ENCODE peak calls at places on chromosome 2, in four cellular contexts. H, V, U and G are unnamed samples.

GRCh38 chr2:179139506-179139905 is 89.6 kb upstream of the CCDC141 start:
- DNase-seq in V (no peak), U (no peak), H (no peak), G (no peak)

GRCh38 chr2:174595415-174595814 is 2.2 kb downstream of the WIPF1 start:
- DNase-seq in H (no peak), V (no peak), U (no peak), G (no peak)

GRCh38 chr2:51711761-51712160 is 679.8 kb upstream of the NRXN1 start:
- DNase-seq in U (no peak), V (no peak), H (no peak), G (no peak)

GRCh38 chr2:239957681-239958181 is 67.4 kb downstream of the NDUFA10 start:
- DNase-seq in U (no peak), H (no peak), V (no peak), G (no peak)

GRCh38 chr2:152571035-152571766 is 146.1 kb downstream of the PRPF40A start:
- DNase-seq in V (no peak), U (no peak), H (no peak), G (peak)

GRCh38 chr2:9168851-9169250 is 37.8 kb upstream of the ASAP2 start:
- DNase-seq in V (no peak), U (no peak), H (no peak), G (no peak)

GRCh38 chr2:27086090-27086721 is 366 bp upstream of the KHK start:
- DNase-seq in H (peak), U (peak), V (peak), G (peak)

GRCh38 chr2:66875941-66876462 is 441.1 kb downstream of the MEIS1 start:
- DNase-seq in H (no peak), V (no peak), U (no peak), G (no peak)

GRCh38 chr2:118474151-118474561 is 373.3 kb downstream of the EN1 start:
- DNase-seq in U (no peak), V (no peak), H (no peak), G (no peak)

GRCh38 chr2:112583497-112584133 is 794 bp upstream of the CHCHD5 start:
- DNase-seq in U (no peak), V (no peak), H (no peak), G (no peak)

GRCh38 chr2:174028935-174029334 is 63.8 kb upstream of the SP3 start:
- DNase-seq in U (no peak), V (no peak), H (no peak), G (no peak)

GRCh38 chr2:235439959-235440662 is 53.7 kb upstream of the AGAP1 start:
- DNase-seq in H (no peak), U (no peak), V (no peak), G (no peak)

GRCh38 chr2:167127135-167127534 is 238.9 kb downstream of the XIRP2 start:
- DNase-seq in H (no peak), U (no peak), V (peak), G (no peak)

GRCh38 chr2:241040081-241040803 is 41.8 kb downstream of the SNED1 start:
- DNase-seq in U (no peak), V (no peak), H (no peak), G (no peak)

GRCh38 chr2:131034122-131035051 is 58.9 kb downstream of the FAM168B start:
- DNase-seq in H (no peak), V (no peak), U (no peak), G (no peak)

GRCh38 chr2:220275454-220275853 is 648.0 kb downstream of the SLC4A3 start:
- DNase-seq in U (no peak), V (no peak), H (no peak), G (no peak)

GRCh38 chr2:37361994-37362698 is 17.7 kb downstream of the QPCT start:
- DNase-seq in H (no peak), V (no peak), U (no peak), G (no peak)

GRCh38 chr2:54287532-54287931 is 31.5 kb upstream of the TSPYL6 start:
- DNase-seq in U (no peak), V (no peak), H (no peak), G (no peak)

GRCh38 chr2:143934170-143934912 is 585.6 kb downstream of the ZEB2 start:
- DNase-seq in V (no peak), H (no peak), U (no peak), G (no peak)

GRCh38 chr2:121479882-121480522 is 50.7 kb upstream of the RNU4ATAC start:
- DNase-seq in H (no peak), V (peak), U (no peak), G (no peak)

GRCh38 chr2:241976296-241976695 is 106.8 kb downstream of the RTP5 start:
- DNase-seq in U (peak), V (no peak), H (no peak), G (no peak)

GRCh38 chr2:11177871-11178598 is 22.8 kb downstream of the SLC66A3 start:
- DNase-seq in U (no peak), V (no peak), H (no peak), G (no peak)

GRCh38 chr2:206480161-206480560 is 36.8 kb downstream of the ADAM23 start:
- DNase-seq in V (no peak), H (no peak), U (no peak), G (no peak)

GRCh38 chr2:72969706-72970105 is 52.4 kb downstream of the EMX1 start:
- DNase-seq in U (no peak), H (no peak), V (no peak), G (no peak)

GRCh38 chr2:219829968-219830738 is 202.7 kb downstream of the SLC4A3 start:
- DNase-seq in U (no peak), H (no peak), V (no peak), G (no peak)

GRCh38 chr2:84991404-84992151 is 20.6 kb downstream of the KCMF1 start:
- DNase-seq in H (peak), U (no peak), V (no peak), G (no peak)

GRCh38 chr2:198097628-198098027 is 293.2 kb downstream of the PLCL1 start:
- DNase-seq in V (no peak), H (no peak), U (no peak), G (no peak)

GRCh38 chr2:231928481-231928880 is 2.3 kb upstream of the NPPC start:
- DNase-seq in V (no peak), U (no peak), H (no peak), G (no peak)

GRCh38 chr2:195318440-195319111 is 338.4 kb upstream of the SLC39A10 start:
- DNase-seq in U (no peak), V (peak), H (no peak), G (no peak)

GRCh38 chr2:26355038-26355995 is 8.7 kb upstream of the ADGRF3 start:
- DNase-seq in U (no peak), V (no peak), H (no peak), G (peak)

GRCh38 chr2:10215393-10215935 is 87.2 kb upstream of the HPCAL1 start:
- DNase-seq in V (no peak), U (no peak), H (no peak), G (no peak)

GRCh38 chr2:38037757-38038615 is 38.0 kb downstream of the CYP1B1 start:
- DNase-seq in V (no peak), H (no peak), U (peak), G (no peak)

GRCh38 chr2:42168459-42169099 is 574 bp upstream of the EML4 start:
- DNase-seq in H (no peak), U (no peak), V (no peak), G (no peak)